ENCODE peak calls at places on chromosome 22, in eight cellular contexts. One of them, this sample, is unnamed.

GRCh38 chr22:48945621-48946458 is 881.8 kb downstream of the BRD1 start:
- DNase-seq in thoracic aorta: no peak
- DNase-seq in adrenal gland: no peak
- DNase-seq in astrocyte of the spinal cord: no peak
- DNase-seq in fibroblast of mammary gland: no peak
- DNase-seq in nucleus accumbens: no peak
- DNase-seq in RWPE1: no peak
- DNase-seq in skeletal muscle cell: no peak
- DNase-seq in this sample: no peak

GRCh38 chr22:46012182-46012880 is 35.4 kb upstream of the WNT7B start:
- DNase-seq in fibroblast of mammary gland: no peak
- DNase-seq in nucleus accumbens: no peak
- DNase-seq in skeletal muscle cell: no peak
- DNase-seq in adrenal gland: no peak
- DNase-seq in thoracic aorta: no peak
- DNase-seq in RWPE1: no peak
- DNase-seq in astrocyte of the spinal cord: no peak
- DNase-seq in this sample: no peak

GRCh38 chr22:21101877-21102638 is 56.3 kb downstream of the LRRC74B start:
- DNase-seq in thoracic aorta: no peak
- DNase-seq in nucleus accumbens: no peak
- DNase-seq in RWPE1: no peak
- DNase-seq in skeletal muscle cell: no peak
- DNase-seq in fibroblast of mammary gland: no peak
- DNase-seq in adrenal gland: no peak
- DNase-seq in astrocyte of the spinal cord: no peak
- DNase-seq in this sample: no peak

GRCh38 chr22:39383841-39384625 is 15.5 kb upstream of the TAB1 start:
- DNase-seq in adrenal gland: no peak
- DNase-seq in thoracic aorta: no peak
- DNase-seq in astrocyte of the spinal cord: no peak
- DNase-seq in nucleus accumbens: no peak
- DNase-seq in skeletal muscle cell: no peak
- DNase-seq in RWPE1: no peak
- DNase-seq in fibroblast of mammary gland: no peak
- DNase-seq in this sample: no peak

GRCh38 chr22:17774206-17774927 is at the start of gene BID:
- DNase-seq in skeletal muscle cell: no peak
- DNase-seq in astrocyte of the spinal cord: no peak
- DNase-seq in nucleus accumbens: no peak
- DNase-seq in fibroblast of mammary gland: no peak
- DNase-seq in RWPE1: no peak
- DNase-seq in thoracic aorta: no peak
- DNase-seq in adrenal gland: no peak
- DNase-seq in this sample: no peak

GRCh38 chr22:29338398-29338797 is 22.9 kb upstream of the RASL10A start:
- DNase-seq in skeletal muscle cell: no peak
- DNase-seq in astrocyte of the spinal cord: no peak
- DNase-seq in RWPE1: no peak
- DNase-seq in adrenal gland: no peak
- DNase-seq in fibroblast of mammary gland: no peak
- DNase-seq in nucleus accumbens: no peak
- DNase-seq in thoracic aorta: no peak
- DNase-seq in this sample: no peak

GRCh38 chr22:46788426-46789168 is 26.1 kb downstream of the TBC1D22A start:
- DNase-seq in RWPE1: no peak
- DNase-seq in thoracic aorta: no peak
- DNase-seq in astrocyte of the spinal cord: no peak
- DNase-seq in nucleus accumbens: no peak
- DNase-seq in skeletal muscle cell: no peak
- DNase-seq in adrenal gland: no peak
- DNase-seq in fibroblast of mammary gland: no peak
- DNase-seq in this sample: no peak

GRCh38 chr22:46914916-46915894 is 152.8 kb downstream of the TBC1D22A start:
- DNase-seq in RWPE1: no peak
- DNase-seq in thoracic aorta: no peak
- DNase-seq in skeletal muscle cell: no peak
- DNase-seq in fibroblast of mammary gland: no peak
- DNase-seq in adrenal gland: no peak
- DNase-seq in astrocyte of the spinal cord: no peak
- DNase-seq in nucleus accumbens: no peak
- DNase-seq in this sample: peak

GRCh38 chr22:17633217-17633997 is 4.9 kb upstream of the ATP6V1E1 start:
- DNase-seq in astrocyte of the spinal cord: peak
- DNase-seq in nucleus accumbens: no peak
- DNase-seq in fibroblast of mammary gland: peak
- DNase-seq in adrenal gland: peak
- DNase-seq in skeletal muscle cell: no peak
- DNase-seq in thoracic aorta: no peak
- DNase-seq in RWPE1: peak
- DNase-seq in this sample: peak

GRCh38 chr22:48837341-48837935 is 990.2 kb downstream of the BRD1 start:
- DNase-seq in nucleus accumbens: no peak
- DNase-seq in thoracic aorta: no peak
- DNase-seq in astrocyte of the spinal cord: no peak
- DNase-seq in RWPE1: no peak
- DNase-seq in skeletal muscle cell: no peak
- DNase-seq in adrenal gland: no peak
- DNase-seq in fibroblast of mammary gland: no peak
- DNase-seq in this sample: peak

GRCh38 chr22:29040385-29041275 is 21.0 kb downstream of the C22orf31 start:
- DNase-seq in fibroblast of mammary gland: peak
- DNase-seq in adrenal gland: peak
- DNase-seq in skeletal muscle cell: peak
- DNase-seq in astrocyte of the spinal cord: peak
- DNase-seq in nucleus accumbens: peak
- DNase-seq in RWPE1: peak
- DNase-seq in thoracic aorta: no peak
- DNase-seq in this sample: peak

GRCh38 chr22:30234786-30235470 is 11.6 kb downstream of the LIF start:
- DNase-seq in skeletal muscle cell: peak
- DNase-seq in RWPE1: no peak
- DNase-seq in adrenal gland: peak
- DNase-seq in nucleus accumbens: no peak
- DNase-seq in thoracic aorta: no peak
- DNase-seq in astrocyte of the spinal cord: peak
- DNase-seq in fibroblast of mammary gland: no peak
- DNase-seq in this sample: peak

GRCh38 chr22:49212002-49212401 is 615.7 kb downstream of the BRD1 start:
- DNase-seq in nucleus accumbens: no peak
- DNase-seq in astrocyte of the spinal cord: no peak
- DNase-seq in skeletal muscle cell: no peak
- DNase-seq in fibroblast of mammary gland: no peak
- DNase-seq in RWPE1: no peak
- DNase-seq in adrenal gland: no peak
- DNase-seq in thoracic aorta: no peak
- DNase-seq in this sample: no peak

GRCh38 chr22:33871935-33872334 is 48.3 kb downstream of the LARGE1 start:
- DNase-seq in skeletal muscle cell: no peak
- DNase-seq in adrenal gland: no peak
- DNase-seq in fibroblast of mammary gland: peak
- DNase-seq in RWPE1: no peak
- DNase-seq in thoracic aorta: peak
- DNase-seq in nucleus accumbens: no peak
- DNase-seq in astrocyte of the spinal cord: no peak
- DNase-seq in this sample: no peak

GRCh38 chr22:41957941-41958556 is 6.1 kb downstream of the SMIM45 start:
- DNase-seq in skeletal muscle cell: no peak
- DNase-seq in astrocyte of the spinal cord: no peak
- DNase-seq in thoracic aorta: no peak
- DNase-seq in fibroblast of mammary gland: no peak
- DNase-seq in adrenal gland: no peak
- DNase-seq in nucleus accumbens: no peak
- DNase-seq in RWPE1: no peak
- DNase-seq in this sample: no peak

GRCh38 chr22:35638408-35638807 is 9.8 kb upstream of the APOL6 start:
- DNase-seq in skeletal muscle cell: no peak
- DNase-seq in nucleus accumbens: peak
- DNase-seq in fibroblast of mammary gland: peak
- DNase-seq in adrenal gland: peak
- DNase-seq in RWPE1: no peak
- DNase-seq in astrocyte of the spinal cord: peak
- DNase-seq in thoracic aorta: peak
- DNase-seq in this sample: no peak

GRCh38 chr22:47043835-47044721 is 281.6 kb downstream of the TBC1D22A start:
- DNase-seq in nucleus accumbens: no peak
- DNase-seq in thoracic aorta: no peak
- DNase-seq in adrenal gland: no peak
- DNase-seq in RWPE1: peak
- DNase-seq in skeletal muscle cell: peak
- DNase-seq in fibroblast of mammary gland: peak
- DNase-seq in astrocyte of the spinal cord: peak
- DNase-seq in this sample: peak

GRCh38 chr22:30305519-30305905 is 16.2 kb upstream of the CASTOR1 start:
- DNase-seq in adrenal gland: peak
- DNase-seq in thoracic aorta: no peak
- DNase-seq in RWPE1: no peak
- DNase-seq in skeletal muscle cell: no peak
- DNase-seq in nucleus accumbens: peak
- DNase-seq in fibroblast of mammary gland: peak
- DNase-seq in astrocyte of the spinal cord: no peak
- DNase-seq in this sample: peak

This sample was measured in SW480.